ENCODE peak calls at places on chromosomes 7 and 10, in seven cellular contexts. Z is activated CD4-positive, alpha-beta T cell treated with anti-CD3 and anti-CD28 coated beads, Interleukin-2, amount 50 U/mL, for 1 hour; P is left kidney; R is upper lobe of right lung; B is pons; E is smooth muscle cell of the brain vasculature; I is cerebellar cortex. W is an unnamed sample.

GRCh38 chr10:125026036-125026931 is 84.4 kb downstream of the ZRANB1 start:
- DNase-seq in R (no peak), E (no peak), Z (no peak), B (no peak), I (no peak), P (no peak), W (no peak)

GRCh38 chr7:75762350-75762917 is 9.6 kb downstream of the CCL26 start:
- DNase-seq in I (peak; percentile 78), Z (no peak), E (no peak), B (peak; percentile 85), P (peak; percentile 80), R (no peak), W (no peak)

GRCh38 chr7:44461387-44461786 is 29.1 kb downstream of the NUDCD3 start:
- DNase-seq in P (no peak), I (no peak), B (no peak), R (no peak), Z (no peak), E (no peak), W (no peak)

GRCh38 chr10:74310652-74311257 is 159.7 kb downstream of the ADK start:
- DNase-seq in Z (no peak), R (no peak), I (no peak), E (no peak), P (peak; percentile 21), B (no peak), W (no peak)

GRCh38 chr10:26112532-26112931 is 104.0 kb upstream of the GAD2 start:
- DNase-seq in Z (no peak), E (no peak), B (no peak), I (no peak), R (no peak), P (no peak), W (no peak)

GRCh38 chr10:63430091-63430998 is 35.4 kb downstream of the JMJD1C start:
- DNase-seq in E (no peak), I (peak; percentile 12), R (no peak), B (no peak), P (peak; percentile 29), Z (no peak), W (no peak)

GRCh38 chr7:97819161-97819560 is 53.0 kb downstream of the ASNS start:
- DNase-seq in E (no peak), R (no peak), B (no peak), Z (no peak), P (no peak), I (no peak), W (no peak)

GRCh38 chr10:126421745-126422144 is 33.5 kb upstream of the ADAM12 start:
- DNase-seq in R (no peak), I (no peak), P (peak; percentile 9), E (peak; percentile 77), Z (no peak), B (peak; percentile 14), W (no peak)

GRCh38 chr10:108375691-108376090 is 1211.2 kb upstream of the SORCS1 start:
- DNase-seq in Z (no peak), R (no peak), P (no peak), I (no peak), B (no peak), E (no peak), W (no peak)

GRCh38 chr7:1093506-1093850 is 5.6 kb downstream of the GPER1 start:
- DNase-seq in P (no peak), E (no peak), Z (no peak), I (no peak), R (no peak), B (no peak), W (no peak)

GRCh38 chr10:43176271-43176670 is 38.0 kb downstream of the CSGALNACT2 start:
- DNase-seq in Z (no peak), P (no peak), B (no peak), I (no peak), E (no peak), R (no peak), W (no peak)

GRCh38 chr7:44709945-44710596 is 38.6 kb upstream of the ZMIZ2 start:
- DNase-seq in B (no peak), P (no peak), R (no peak), Z (no peak), I (no peak), E (no peak), W (no peak)

GRCh38 chr7:921581-922333 is 32.7 kb downstream of the ADAP1 start:
- DNase-seq in E (no peak), P (no peak), B (no peak), I (no peak), Z (no peak), R (peak; percentile 62), W (peak; percentile 69)

GRCh38 chr7:100896743-100897051 is 1.0 kb upstream of the ACHE start:
- DNase-seq in I (no peak), Z (no peak), E (no peak), P (no peak), R (no peak), B (no peak), W (no peak)

GRCh38 chr10:75407716-75408511 is 6.3 kb upstream of the ZNF503 start:
- DNase-seq in R (peak; percentile 78), I (no peak), Z (no peak), P (peak; percentile 94), E (no peak), B (no peak), W (no peak)

GRCh38 chr10:58305821-58306220 is 29.0 kb upstream of the UBE2D1 start:
- DNase-seq in E (no peak), B (no peak), R (no peak), Z (no peak), I (no peak), P (no peak), W (no peak)

GRCh38 chr10:86857097-86857825 is 100.2 kb downstream of the MMRN2 start:
- DNase-seq in E (no peak), I (peak; percentile 29), B (no peak), R (no peak), Z (no peak), P (no peak), W (no peak)

GRCh38 chr10:95506056-95506737 is 55.0 kb downstream of the SORBS1 start:
- DNase-seq in E (no peak), Z (no peak), P (peak; percentile 37), B (no peak), I (no peak), R (no peak), W (no peak)

GRCh38 chr10:90846746-90847145 is 11.1 kb downstream of the HTR7 start:
- DNase-seq in E (no peak), P (no peak), R (no peak), I (no peak), Z (no peak), B (no peak), W (no peak)

GRCh38 chr7:116740758-116741462 is 68.9 kb downstream of the MET start:
- DNase-seq in R (no peak), Z (no peak), P (no peak), E (no peak), I (no peak), B (no peak), W (no peak)

GRCh38 chr10:85612378-85612775 is 754.2 kb downstream of the GRID1 start:
- DNase-seq in R (no peak), E (no peak), Z (peak; percentile 46), I (no peak), B (no peak), P (no peak), W (no peak)

GRCh38 chr7:132075573-132075972 is 500.7 kb downstream of the PLXNA4 start:
- DNase-seq in I (no peak), R (no peak), Z (no peak), B (no peak), E (no peak), P (peak; percentile 48), W (no peak)

GRCh38 chr10:35882422-35883150 is 240.5 kb upstream of the FZD8 start:
- DNase-seq in B (no peak), P (peak; percentile 61), Z (no peak), R (no peak), E (no peak), I (no peak), W (no peak)

GRCh38 chr7:72446566-72447462 is 34.7 kb upstream of the CALN1 start:
- DNase-seq in E (no peak), R (no peak), Z (no peak), I (peak; percentile 79), B (no peak), P (no peak), W (no peak)

GRCh38 chr10:72687035-72687434 is 4.9 kb upstream of the MCU start:
- DNase-seq in Z (no peak), R (no peak), B (no peak), P (no peak), E (no peak), I (no peak), W (no peak)

GRCh38 chr7:97218767-97219166 is 101.3 kb downstream of the SDHAF3 start:
- DNase-seq in R (no peak), E (no peak), I (no peak), P (no peak), Z (no peak), B (no peak), W (no peak)

GRCh38 chr10:73655257-73655989 is 406 bp downstream of the SYNPO2L start:
- DNase-seq in E (no peak), Z (no peak), P (no peak), R (no peak), B (no peak), I (no peak), W (no peak)

GRCh38 chr7:127417346-127417745 is 24.8 kb upstream of the ZNF800 start:
- DNase-seq in I (no peak), E (no peak), Z (no peak), P (no peak), B (no peak), R (no peak), W (no peak)

GRCh38 chr10:89702121-89702480 is 711 bp downstream of the KIF20B start:
- DNase-seq in B (no peak), E (no peak), P (peak; percentile 37), I (peak; percentile 11), R (no peak), Z (peak; percentile 13), W (no peak)

GRCh38 chr10:45427305-45427955 is 53.4 kb downstream of the ALOX5 start:
- DNase-seq in B (no peak), I (no peak), E (no peak), R (peak; percentile 60), P (peak; percentile 49), Z (no peak), W (peak; percentile 78)

GRCh38 chr10:89867964-89868363 is 166.6 kb downstream of the KIF20B start:
- DNase-seq in P (no peak), E (no peak), B (no peak), Z (no peak), R (no peak), I (no peak), W (no peak)

W was measured in mesenteric fat pad.